ENCODE peak calls at places on chromosomes 3 and 15, in ten cellular contexts. U is fibroblast of lung, D is lower leg skin, E is PC-3, M is heart right ventricle, O is left ventricle myocardium inferior, V is NB4, S is cardiac fibroblast, B is A549, T is neuronal stem cell. K is an unnamed sample.

GRCh38 chr3:143973352-143974021 is 1.9 kb downstream of the DIPK2A start:
- DNase-seq in U (peak), D (no peak), E (peak), M (peak), O (no peak), V (peak), S (peak), B (peak), T (no peak), K (peak)

GRCh38 chr3:195072916-195073564 is 197.9 kb downstream of the XXYLT1 start:
- DNase-seq in U (no peak), D (peak), E (no peak), M (no peak), O (no peak), V (no peak), S (no peak), B (no peak), T (no peak), K (no peak)

GRCh38 chr15:52018693-52019393 is at the start of gene MAPK6:
- DNase-seq in U (peak), D (peak), E (peak), M (peak), O (peak), V (peak), S (peak), B (peak), T (peak), K (peak)

GRCh38 chr15:56351957-56352506 is 13.2 kb upstream of the TEX9 start:
- DNase-seq in U (peak), D (no peak), E (no peak), M (no peak), O (no peak), V (no peak), S (no peak), B (no peak), T (no peak), K (no peak)

GRCh38 chr15:51736646-51737537 is 563 bp downstream of the LYSMD2 start:
- DNase-seq in U (peak), D (peak), E (peak), M (peak), O (peak), V (peak), S (peak), B (peak), T (no peak), K (no peak)

GRCh38 chr15:101044625-101045235 is 125.6 kb downstream of the LRRK1 start:
- DNase-seq in U (no peak), D (peak), E (no peak), M (peak), O (no peak), V (no peak), S (no peak), B (no peak), T (no peak), K (no peak)

GRCh38 chr3:141994856-141995255 is 118.4 kb downstream of the ATP1B3 start:
- DNase-seq in U (no peak), D (no peak), E (no peak), M (no peak), O (no peak), V (no peak), S (no peak), B (no peak), T (no peak), K (no peak)

GRCh38 chr3:106035618-106036017 is 166.8 kb upstream of the CBLB start:
- DNase-seq in U (no peak), D (no peak), E (no peak), M (no peak), O (no peak), V (no peak), S (no peak), B (no peak), T (no peak), K (no peak)

GRCh38 chr15:70259030-70259424 is 161.3 kb upstream of the TLE3 start:
- DNase-seq in U (peak), D (no peak), E (no peak), M (peak), O (peak), V (peak), S (peak), B (no peak), T (no peak), K (peak)

GRCh38 chr3:121834734-121835709 is at the start of the genes EAF2 and IQCB1:
- DNase-seq in U (peak), D (peak), E (peak), M (peak), O (peak), V (peak), S (peak), B (peak), T (peak), K (peak)

GRCh38 chr3:117439812-117440211 is 730.2 kb downstream of the TUSC7 start:
- DNase-seq in U (peak), D (no peak), E (peak), M (no peak), O (no peak), V (peak), S (peak), B (peak), T (peak), K (peak)

GRCh38 chr3:165476399-165477060 is 280.3 kb upstream of the SLITRK3 start:
- DNase-seq in U (no peak), D (no peak), E (no peak), M (no peak), O (no peak), V (no peak), S (no peak), B (no peak), T (no peak), K (no peak)

GRCh38 chr3:11964553-11964952 is 39.6 kb upstream of the SYN2 start:
- DNase-seq in U (no peak), D (no peak), E (no peak), M (no peak), O (no peak), V (no peak), S (no peak), B (no peak), T (no peak), K (no peak)

GRCh38 chr3:98272126-98272525 is 8.1 kb downstream of the OR5H6 start:
- DNase-seq in U (no peak), D (no peak), E (no peak), M (no peak), O (no peak), V (no peak), S (no peak), B (no peak), T (no peak), K (no peak)

GRCh38 chr15:40454904-40455391 is 14.2 kb downstream of the BAHD1 start:
- DNase-seq in U (peak), D (no peak), E (peak), M (no peak), O (no peak), V (peak), S (peak), B (no peak), T (no peak), K (peak)

GRCh38 chr15:60729850-60730458 is 251.0 kb upstream of the ICE2 start:
- DNase-seq in U (no peak), D (no peak), E (no peak), M (no peak), O (no peak), V (no peak), S (no peak), B (no peak), T (no peak), K (no peak)

GRCh38 chr3:194439915-194440550 is 41.0 kb upstream of the GP5 start:
- DNase-seq in U (no peak), D (no peak), E (no peak), M (no peak), O (no peak), V (no peak), S (no peak), B (no peak), T (no peak), K (no peak)

GRCh38 chr3:151315846-151316245 is 774 bp downstream of the GPR87 start:
- DNase-seq in U (no peak), D (no peak), E (peak), M (no peak), O (no peak), V (no peak), S (no peak), B (no peak), T (no peak), K (no peak)

GRCh38 chr3:171357721-171358120 is 102.5 kb downstream of the TNIK start:
- DNase-seq in U (no peak), D (no peak), E (no peak), M (no peak), O (no peak), V (no peak), S (no peak), B (no peak), T (no peak), K (no peak)

GRCh38 chr3:197406266-197406665 is 107.9 kb upstream of the DLG1 start:
- DNase-seq in U (peak), D (peak), E (no peak), M (no peak), O (peak), V (no peak), S (peak), B (no peak), T (no peak), K (peak)

GRCh38 chr3:191357909-191358308 is 27.6 kb upstream of the UTS2B start:
- DNase-seq in U (no peak), D (no peak), E (no peak), M (no peak), O (no peak), V (no peak), S (no peak), B (no peak), T (no peak), K (no peak)

GRCh38 chr15:91984006-91984405 is 130.5 kb downstream of the SLCO3A1 start:
- DNase-seq in U (no peak), D (no peak), E (no peak), M (no peak), O (no peak), V (no peak), S (no peak), B (no peak), T (no peak), K (peak)

GRCh38 chr15:23436421-23436820 is 10.6 kb downstream of the GOLGA6L2 start:
- DNase-seq in U (no peak), D (no peak), E (no peak), M (no peak), O (no peak), V (no peak), S (no peak), B (no peak), T (no peak), K (no peak)

GRCh38 chr15:49832421-49832980 is 211.7 kb downstream of the DTWD1 start:
- DNase-seq in U (peak), D (no peak), E (peak), M (no peak), O (no peak), V (peak), S (peak), B (no peak), T (no peak), K (peak)

GRCh38 chr3:32106929-32107362 is 526 bp downstream of the GPD1L start:
- DNase-seq in U (peak), D (peak), E (peak), M (peak), O (peak), V (peak), S (peak), B (no peak), T (no peak), K (peak)

GRCh38 chr3:129314757-129315385 is 36.2 kb downstream of the HMCES start:
- DNase-seq in U (peak), D (peak), E (peak), M (peak), O (peak), V (peak), S (peak), B (peak), T (peak), K (peak)

GRCh38 chr15:25501828-25502446 is 63.1 kb upstream of the UBE3A start:
- DNase-seq in U (peak), D (no peak), E (peak), M (peak), O (no peak), V (peak), S (peak), B (no peak), T (no peak), K (peak)

GRCh38 chr15:31554261-31554660 is 227.6 kb downstream of the KLF13 start:
- DNase-seq in U (peak), D (no peak), E (peak), M (peak), O (peak), V (no peak), S (peak), B (no peak), T (no peak), K (peak)

GRCh38 chr15:92415639-92416297 is 22.1 kb downstream of the ST8SIA2 start:
- DNase-seq in U (peak), D (no peak), E (no peak), M (no peak), O (no peak), V (no peak), S (no peak), B (no peak), T (no peak), K (no peak)

GRCh38 chr3:154241496-154241895 is 82.8 kb downstream of the DHX36 start:
- DNase-seq in U (no peak), D (no peak), E (no peak), M (no peak), O (no peak), V (no peak), S (no peak), B (no peak), T (no peak), K (no peak)

GRCh38 chr3:41683666-41684350 is 278.1 kb downstream of the ULK4 start:
- DNase-seq in U (peak), D (no peak), E (peak), M (no peak), O (no peak), V (no peak), S (peak), B (no peak), T (no peak), K (no peak)

GRCh38 chr3:193780810-193781472 is 187.9 kb downstream of the OPA1 start:
- DNase-seq in U (peak), D (peak), E (peak), M (peak), O (peak), V (peak), S (peak), B (peak), T (peak), K (peak)

GRCh38 chr3:171584100-171584499 is 123.9 kb upstream of the TNIK start:
- DNase-seq in U (no peak), D (no peak), E (no peak), M (no peak), O (no peak), V (no peak), S (no peak), B (no peak), T (no peak), K (no peak)

GRCh38 chr3:144556392-144556791 is 584.8 kb downstream of the DIPK2A start:
- DNase-seq in U (peak), D (no peak), E (peak), M (no peak), O (no peak), V (peak), S (peak), B (peak), T (no peak), K (no peak)

GRCh38 chr3:184011937-184012889 is 5.5 kb downstream of the ABCC5 start:
- DNase-seq in U (no peak), D (no peak), E (peak), M (no peak), O (no peak), V (no peak), S (no peak), B (no peak), T (no peak), K (no peak)

GRCh38 chr3:152391671-152392070 is 122.9 kb downstream of the MBNL1 start:
- DNase-seq in U (no peak), D (no peak), E (no peak), M (no peak), O (no peak), V (no peak), S (no peak), B (no peak), T (no peak), K (no peak)
- H3K4me3 ChIP-seq in U (no peak), D (no peak), E (no peak), M (no peak), O (no peak), V (no peak), S (no peak), B (no peak), T (no peak), K (no peak)

GRCh38 chr15:32671339-32672325 is 30.1 kb downstream of the SCG5 start:
- DNase-seq in U (peak), D (no peak), E (no peak), M (no peak), O (no peak), V (no peak), S (no peak), B (no peak), T (no peak), K (no peak)
- H3K4me3 ChIP-seq in U (no peak), D (no peak), E (no peak), M (no peak), O (no peak), V (no peak), S (no peak), B (no peak), T (no peak), K (no peak)

GRCh38 chr3:40476478-40477470 is at the start of gene ZNF619:
- DNase-seq in U (peak), D (peak), E (peak), M (peak), O (peak), V (peak), S (peak), B (peak), T (peak), K (peak)

DNA sequence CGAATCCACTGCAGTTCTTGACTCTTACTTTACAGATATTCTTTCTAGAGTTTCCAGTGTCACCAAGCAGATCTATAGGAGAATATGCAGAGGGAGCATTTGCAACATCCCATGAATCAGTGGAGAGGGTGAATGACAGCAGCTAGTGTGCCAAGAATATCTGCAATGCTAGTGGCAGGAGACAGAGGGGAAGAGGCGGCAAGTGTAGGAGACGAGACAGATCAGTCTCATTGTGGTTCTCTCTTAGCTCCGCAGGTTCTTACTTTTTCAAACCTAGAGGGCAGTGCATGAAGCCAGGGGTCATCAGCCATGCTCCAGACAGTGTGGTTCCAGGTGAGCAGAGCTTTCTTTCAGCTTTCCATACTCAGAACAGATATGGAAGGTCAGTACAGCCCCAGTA is 749 bp downstream of the ZNF619 start:
- DNase-seq in U (no peak), D (no peak), E (peak), M (no peak), O (no peak), V (peak), S (peak), B (no peak), T (no peak), K (peak)
- H3K4me3 ChIP-seq in U (peak), D (no peak), E (peak), M (peak), O (peak), V (peak), S (peak), B (peak), T (peak), K (peak)

GRCh38 chr3:177443469-177443868 is 246.2 kb upstream of the TBL1XR1 start:
- DNase-seq in U (peak), D (no peak), E (peak), M (no peak), O (no peak), V (no peak), S (peak), B (no peak), T (no peak), K (peak)
- H3K4me3 ChIP-seq in U (no peak), D (no peak), E (no peak), M (no peak), O (no peak), V (no peak), S (no peak), B (no peak), T (no peak), K (no peak)

DNA sequence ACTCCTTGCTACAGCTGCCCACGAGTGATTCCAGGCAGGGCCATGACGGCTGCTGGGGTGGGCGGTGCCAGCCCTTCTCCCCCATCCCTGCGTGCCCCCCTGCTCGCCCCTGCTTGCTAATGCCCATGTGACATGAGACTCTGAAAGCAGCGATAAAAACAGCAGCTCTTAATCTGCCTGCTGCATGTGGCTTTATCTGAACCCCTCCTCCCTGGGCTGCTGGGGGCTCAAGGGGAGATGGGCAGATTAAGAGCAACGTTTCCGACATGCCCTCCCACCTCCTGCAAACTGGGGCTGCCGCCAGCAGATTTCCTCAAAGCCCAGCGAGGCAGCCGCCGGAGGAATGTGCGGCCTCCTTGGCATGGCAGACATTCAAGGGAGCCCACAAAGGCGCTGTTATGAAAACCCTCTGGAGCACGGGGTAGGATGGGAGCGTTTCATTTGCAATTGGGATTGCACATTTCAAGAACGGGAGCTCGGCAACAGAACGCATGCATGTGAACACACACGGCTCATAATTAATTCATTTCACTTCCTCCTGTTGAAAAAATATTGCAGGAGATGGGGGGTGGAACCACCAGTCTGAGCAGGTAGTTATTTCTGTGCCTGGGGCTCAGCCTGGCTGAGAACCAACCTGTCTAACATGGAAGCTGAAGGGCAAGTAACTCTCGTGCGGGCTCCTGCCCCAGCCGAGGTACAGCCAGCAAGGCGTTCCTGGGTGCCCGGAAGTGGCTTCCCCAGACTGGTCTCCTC is 504.2 kb upstream of the PROK2 start:
- DNase-seq in U (peak), D (peak), E (no peak), M (peak), O (no peak), V (peak), S (peak), B (no peak), T (no peak), K (peak)
- H3K4me3 ChIP-seq in U (peak), D (no peak), E (peak), M (peak), O (peak), V (no peak), S (no peak), B (no peak), T (peak), K (no peak)

DNA sequence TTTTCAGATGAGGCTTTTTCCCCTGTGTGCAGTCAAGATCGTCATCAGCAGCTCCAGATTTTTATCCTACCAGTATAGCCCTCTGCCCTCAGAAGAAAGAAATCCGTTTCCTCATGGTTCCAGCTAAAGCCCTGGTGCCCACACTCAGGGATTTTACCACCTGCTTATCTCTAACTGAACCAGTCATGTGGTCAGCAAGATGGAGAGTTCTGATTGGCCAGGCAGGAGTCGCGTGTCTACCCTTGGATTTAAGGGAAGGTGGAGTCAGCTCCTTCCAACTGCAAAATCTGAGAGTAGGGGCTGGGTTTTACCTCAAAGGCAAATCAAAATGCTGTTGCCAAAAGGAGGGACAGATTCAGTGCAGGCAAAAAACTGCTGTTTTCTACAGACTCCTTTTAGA is 135.3 kb downstream of the LRTM1 start:
- DNase-seq in U (no peak), D (no peak), E (no peak), M (no peak), O (no peak), V (no peak), S (no peak), B (no peak), T (no peak), K (no peak)
- H3K4me3 ChIP-seq in U (no peak), D (no peak), E (no peak), M (no peak), O (no peak), V (no peak), S (no peak), B (no peak), T (no peak), K (no peak)

GRCh38 chr3:172646439-172647015 is 64.3 kb downstream of the NCEH1 start:
- DNase-seq in U (peak), D (no peak), E (peak), M (peak), O (no peak), V (no peak), S (peak), B (no peak), T (no peak), K (peak)
- H3K4me3 ChIP-seq in U (no peak), D (no peak), E (no peak), M (no peak), O (no peak), V (no peak), S (no peak), B (no peak), T (no peak), K (no peak)

GRCh38 chr15:78234515-78235040 is at the start of gene ACSBG1:
- DNase-seq in U (no peak), D (no peak), E (no peak), M (no peak), O (no peak), V (no peak), S (no peak), B (no peak), T (no peak), K (no peak)
- H3K4me3 ChIP-seq in U (no peak), D (no peak), E (no peak), M (no peak), O (no peak), V (no peak), S (no peak), B (no peak), T (no peak), K (no peak)

K was measured in fibroblast of pulmonary artery.